ENCODE peak calls at places on chromosome 19, in ten cellular contexts. U is EL, N is GM04504, L is Right ventricle myocardium superior, O is thoracic aorta, J is iris pigment epithelial cell, A is cardiac muscle cell, T is iPS DF 6.9, S is occipital lobe, P is brain microvascular endothelial cell. E is an unnamed sample.

GRCh38 chr19:19661675-19662251 is 1.7 kb downstream of the ATP13A1 start:
- DNase-seq in U (no peak), N (no peak), L (peak; percentile 37), O (no peak), J (peak; percentile 49), A (no peak), T (no peak), S (no peak), P (no peak), E (no peak)

GRCh38 chr19:40806385-40807146 is 7.6 kb downstream of the EGLN2 start:
- DNase-seq in U (peak; percentile 92), N (peak; percentile 86), L (peak; percentile 87), O (peak; percentile 71), J (peak; percentile 97), A (peak; percentile 98), T (peak; percentile 95), S (peak; percentile 89), P (peak; percentile 97), E (peak; percentile 89)

GRCh38 chr19:40305403-40305802 is 20.3 kb upstream of the AKT2 start:
- DNase-seq in U (peak; percentile 80), N (peak; percentile 67), L (no peak), O (no peak), J (peak; percentile 91), A (peak; percentile 95), T (no peak), S (peak; percentile 63), P (peak; percentile 68), E (peak; percentile 76)

GRCh38 chr19:10724573-10725071 is 6.7 kb downstream of the DNM2 start:
- DNase-seq in U (peak; percentile 25), N (peak; percentile 56), L (no peak), O (no peak), J (no peak), A (no peak), T (no peak), S (no peak), P (no peak), E (no peak)

GRCh38 chr19:40174087-40174486 is 17.1 kb upstream of the MAP3K10 start:
- DNase-seq in U (no peak), N (no peak), L (no peak), O (no peak), J (no peak), A (no peak), T (no peak), S (no peak), P (no peak), E (no peak)

GRCh38 chr19:10871711-10872550 is 578 bp downstream of the CARM1 start:
- DNase-seq in U (peak; percentile 31), N (no peak), L (peak; percentile 71), O (no peak), J (no peak), A (peak; percentile 21), T (no peak), S (no peak), P (no peak), E (peak; percentile 62)

GRCh38 chr19:48170817-48171347 is 402 bp downstream of the ZSWIM9 start:
- DNase-seq in U (no peak), N (no peak), L (no peak), O (no peak), J (no peak), A (no peak), T (no peak), S (no peak), P (no peak), E (no peak)

GRCh38 chr19:12784871-12785430 is 6.3 kb upstream of the JUNB start:
- DNase-seq in U (no peak), N (no peak), L (no peak), O (no peak), J (no peak), A (peak; percentile 21), T (no peak), S (no peak), P (no peak), E (no peak)

GRCh38 chr19:49786432-49786831 is 19.6 kb downstream of the AP2A1 start:
- DNase-seq in U (peak; percentile 73), N (peak; percentile 51), L (no peak), O (no peak), J (peak; percentile 60), A (peak; percentile 20), T (no peak), S (no peak), P (peak; percentile 23), E (peak; percentile 50)

E was measured in left cardiac atrium.